ENCODE peak calls at places on chromosome 15, in four cellular contexts. One of them, this sample, is unnamed.
A peak's percentile ranks its signal among the peaks of the same experiment; 100 is the strongest.

GRCh38 chr15:74134387-74135027 is 4.1 kb downstream of the ISLR2 start:
- DNase-seq in stomach: peak; percentile 53
- DNase-seq in Ammon's horn: peak; percentile 32
- DNase-seq in GM12891: no peak
- DNase-seq in this sample: no peak

GRCh38 chr15:67823371-67824156 is 1.7 kb upstream of the SKOR1 start:
- DNase-seq in stomach: no peak
- DNase-seq in GM12891: no peak
- DNase-seq in Ammon's horn: no peak
- DNase-seq in this sample: no peak

GRCh38 chr15:39453500-39454073 is 127.3 kb upstream of the THBS1 start:
- DNase-seq in stomach: no peak
- DNase-seq in Ammon's horn: no peak
- DNase-seq in GM12891: peak; percentile 14
- DNase-seq in this sample: no peak

GRCh38 chr15:63482874-63483323 is 21.5 kb upstream of the USP3 start:
- DNase-seq in stomach: no peak
- DNase-seq in Ammon's horn: no peak
- DNase-seq in GM12891: no peak
- DNase-seq in this sample: no peak

GRCh38 chr15:65653341-65653740 is 31.6 kb downstream of the SLC24A1 start:
- DNase-seq in Ammon's horn: no peak
- DNase-seq in GM12891: no peak
- DNase-seq in stomach: no peak
- DNase-seq in this sample: no peak

GRCh38 chr15:48168626-48169025 is 9.5 kb downstream of the MYEF2 start:
- DNase-seq in stomach: no peak
- DNase-seq in GM12891: no peak
- DNase-seq in Ammon's horn: no peak
- DNase-seq in this sample: no peak

GRCh38 chr15:88605507-88606436 is 15.4 kb upstream of the AEN start:
- DNase-seq in Ammon's horn: no peak
- DNase-seq in GM12891: no peak
- DNase-seq in stomach: peak; percentile 50
- DNase-seq in this sample: no peak

GRCh38 chr15:65343374-65343981 is 34.3 kb downstream of the IGDCC3 start:
- DNase-seq in GM12891: no peak
- DNase-seq in stomach: no peak
- DNase-seq in Ammon's horn: no peak
- DNase-seq in this sample: no peak

GRCh38 chr15:31129769-31130303 is 28.3 kb upstream of the TRPM1 start:
- DNase-seq in stomach: no peak
- DNase-seq in GM12891: no peak
- DNase-seq in Ammon's horn: no peak
- DNase-seq in this sample: no peak

GRCh38 chr15:31392761-31393401 is 66.2 kb downstream of the KLF13 start:
- DNase-seq in GM12891: no peak
- DNase-seq in stomach: peak; percentile 56
- DNase-seq in Ammon's horn: no peak
- DNase-seq in this sample: no peak

GRCh38 chr15:50333229-50333628 is 21.8 kb downstream of the GABPB1 start:
- DNase-seq in Ammon's horn: no peak
- DNase-seq in stomach: no peak
- DNase-seq in GM12891: no peak
- DNase-seq in this sample: no peak

GRCh38 chr15:57015897-57016296 is 97.5 kb downstream of the TCF12 start:
- DNase-seq in GM12891: no peak
- DNase-seq in stomach: no peak
- DNase-seq in Ammon's horn: no peak
- DNase-seq in this sample: no peak

GRCh38 chr15:88249220-88249619 is 7.3 kb downstream of the NTRK3 start:
- DNase-seq in Ammon's horn: peak; percentile 42
- DNase-seq in GM12891: no peak
- DNase-seq in stomach: no peak
- DNase-seq in this sample: no peak

GRCh38 chr15:36596915-36597314 is 17.5 kb downstream of the CDIN1 start:
- DNase-seq in GM12891: no peak
- DNase-seq in stomach: no peak
- DNase-seq in Ammon's horn: no peak
- DNase-seq in this sample: no peak

GRCh38 chr15:62853114-62853832 is 189.3 kb upstream of the TPM1 start:
- DNase-seq in Ammon's horn: peak; percentile 45
- DNase-seq in GM12891: no peak
- DNase-seq in stomach: no peak
- DNase-seq in this sample: no peak

GRCh38 chr15:31488437-31489204 is 162.0 kb downstream of the KLF13 start:
- DNase-seq in Ammon's horn: peak; percentile 89
- DNase-seq in stomach: peak; percentile 82
- DNase-seq in GM12891: peak; percentile 53
- DNase-seq in this sample: peak; percentile 79

GRCh38 chr15:78201281-78202190 is 32.8 kb downstream of the ACSBG1 start:
- DNase-seq in stomach: peak; percentile 17
- DNase-seq in Ammon's horn: no peak
- DNase-seq in GM12891: no peak
- DNase-seq in this sample: no peak

GRCh38 chr15:63112871-63113270 is 8.8 kb upstream of the LACTB start:
- DNase-seq in Ammon's horn: no peak
- DNase-seq in GM12891: no peak
- DNase-seq in stomach: no peak
- DNase-seq in this sample: no peak

GRCh38 chr15:65069179-65069578 is 1.4 kb upstream of the RASL12 start:
- DNase-seq in Ammon's horn: no peak
- DNase-seq in stomach: no peak
- DNase-seq in GM12891: no peak
- DNase-seq in this sample: peak; percentile 46

GRCh38 chr15:91853968-91854943 is 748 bp downstream of the SLCO3A1 start:
- DNase-seq in Ammon's horn: peak; percentile 40
- DNase-seq in stomach: peak; percentile 42
- DNase-seq in GM12891: no peak
- DNase-seq in this sample: peak; percentile 16

GRCh38 chr15:79886119-79886518 is 10.7 kb downstream of the MTHFS start:
- DNase-seq in Ammon's horn: no peak
- DNase-seq in GM12891: no peak
- DNase-seq in stomach: no peak
- DNase-seq in this sample: no peak

GRCh38 chr15:61064653-61065052 is 164.4 kb downstream of the RORA start:
- DNase-seq in GM12891: no peak
- DNase-seq in Ammon's horn: no peak
- DNase-seq in stomach: no peak
- DNase-seq in this sample: no peak

GRCh38 chr15:73940061-73940981 is 14.1 kb downstream of the LOXL1 start:
- DNase-seq in GM12891: no peak
- DNase-seq in stomach: no peak
- DNase-seq in Ammon's horn: no peak
- DNase-seq in this sample: no peak

GRCh38 chr15:62147149-62148013 is 17.7 kb downstream of the C2CD4B start:
- DNase-seq in Ammon's horn: no peak
- DNase-seq in GM12891: no peak
- DNase-seq in stomach: peak; percentile 49
- DNase-seq in this sample: no peak

GRCh38 chr15:85128636-85129035 is 147.0 kb downstream of the PDE8A start:
- DNase-seq in stomach: no peak
- DNase-seq in Ammon's horn: no peak
- DNase-seq in GM12891: no peak
- DNase-seq in this sample: no peak

GRCh38 chr15:20352241-20353200 is 189.1 kb downstream of the GOLGA6L6 start:
- DNase-seq in stomach: no peak
- DNase-seq in Ammon's horn: peak; percentile 11
- DNase-seq in GM12891: no peak
- DNase-seq in this sample: no peak

GRCh38 chr15:67059127-67059553 is 6.3 kb upstream of the SMAD3 start:
- DNase-seq in GM12891: no peak
- DNase-seq in Ammon's horn: no peak
- DNase-seq in stomach: peak; percentile 64
- DNase-seq in this sample: no peak

GRCh38 chr15:74320358-74321247 is 46.8 kb downstream of the CYP11A1 start:
- DNase-seq in Ammon's horn: peak; percentile 56
- DNase-seq in stomach: peak; percentile 44
- DNase-seq in GM12891: no peak
- DNase-seq in this sample: no peak

GRCh38 chr15:38260077-38260476 is 7.4 kb downstream of the SPRED1 start:
- DNase-seq in stomach: no peak
- DNase-seq in Ammon's horn: no peak
- DNase-seq in GM12891: no peak
- DNase-seq in this sample: no peak

GRCh38 chr15:57611119-57611518 is 19.4 kb downstream of the MYZAP start:
- DNase-seq in Ammon's horn: no peak
- DNase-seq in GM12891: no peak
- DNase-seq in stomach: peak; percentile 73
- DNase-seq in this sample: no peak

GRCh38 chr15:85091990-85092389 is 110.3 kb downstream of the PDE8A start:
- DNase-seq in stomach: no peak
- DNase-seq in GM12891: no peak
- DNase-seq in Ammon's horn: peak; percentile 66
- DNase-seq in this sample: no peak

GRCh38 chr15:67023517-67024321 is 41.7 kb upstream of the SMAD3 start:
- DNase-seq in GM12891: no peak
- DNase-seq in Ammon's horn: no peak
- DNase-seq in stomach: no peak
- DNase-seq in this sample: no peak

GRCh38 chr15:81337241-81337640 is 13.3 kb upstream of the STARD5 start:
- DNase-seq in GM12891: no peak
- DNase-seq in stomach: no peak
- DNase-seq in Ammon's horn: no peak
- DNase-seq in this sample: no peak

GRCh38 chr15:38531509-38531908 is 33.1 kb downstream of the RASGRP1 start:
- DNase-seq in Ammon's horn: peak; percentile 83
- DNase-seq in stomach: no peak
- DNase-seq in GM12891: no peak
- DNase-seq in this sample: no peak

GRCh38 chr15:50183112-50183794 is 1.3 kb downstream of the SLC27A2 start:
- DNase-seq in GM12891: peak; percentile 35
- DNase-seq in stomach: no peak
- DNase-seq in Ammon's horn: no peak
- DNase-seq in this sample: no peak

GRCh38 chr15:62569460-62570404 is 404.6 kb upstream of the C2CD4B start:
- DNase-seq in GM12891: no peak
- DNase-seq in stomach: peak; percentile 92
- DNase-seq in Ammon's horn: peak; percentile 17
- DNase-seq in this sample: peak; percentile 15

GRCh38 chr15:37059051-37059450 is 41.3 kb downstream of the MEIS2 start:
- DNase-seq in Ammon's horn: no peak
- DNase-seq in GM12891: no peak
- DNase-seq in stomach: no peak
- DNase-seq in this sample: no peak

This sample was measured in GOT3.